ENCODE peak calls at places on chromosomes 6 and 20, in ten cellular contexts. F is AG08396; W is A549; R is epithelial cell of esophagus; S is frontal cortex; B is colonic mucosa; K is renal cortical epithelial cell; M is stimulated activated CD8-positive, alpha-beta memory T cell treated with anti-CD3 and anti-CD28 coated beads, Interleukin-2, amount 100 ng/mL, for 48 hours; A is fibroblast of pulmonary artery; N is activated CD4-positive, alpha-beta T cell treated with anti-CD3 and anti-CD28 coated beads, Interleukin-2, amount 50 U/mL, for 4 hours. I is an unnamed sample.

GRCh38 chr6:3516094-3516493 is 59.2 kb upstream of the SLC22A23 start:
- DNase-seq in F (no peak), W (no peak), R (peak), S (no peak), B (no peak), K (no peak), M (no peak), A (no peak), N (no peak), I (peak)

GRCh38 chr6:41713161-41713649 is 22.2 kb downstream of the TFEB start:
- DNase-seq in F (peak), W (peak), R (peak), S (no peak), B (no peak), K (peak), M (no peak), A (peak), N (no peak), I (no peak)

GRCh38 chr6:30883743-30884520 is at the start of gene DDR1:
- DNase-seq in F (peak), W (peak), R (peak), S (peak), B (peak), K (peak), M (peak), A (peak), N (peak), I (peak)

GRCh38 chr6:45480697-45481415 is 103.1 kb upstream of the SUPT3H start:
- DNase-seq in F (no peak), W (no peak), R (no peak), S (no peak), B (no peak), K (no peak), M (no peak), A (no peak), N (no peak), I (no peak)

GRCh38 chr20:55353206-55353605 is 652.1 kb downstream of the CBLN4 start:
- DNase-seq in F (no peak), W (no peak), R (peak), S (no peak), B (no peak), K (no peak), M (no peak), A (no peak), N (no peak), I (no peak)

GRCh38 chr6:113375950-113376846 is 480.9 kb upstream of the MARCKS start:
- DNase-seq in F (peak), W (no peak), R (peak), S (no peak), B (no peak), K (peak), M (no peak), A (peak), N (no peak), I (no peak)

GRCh38 chr6:161038229-161039003 is 46.8 kb downstream of the MAP3K4 start:
- DNase-seq in F (peak), W (peak), R (peak), S (no peak), B (peak), K (peak), M (no peak), A (peak), N (no peak), I (no peak)

GRCh38 chr6:29887819-29888581 is 54.3 kb upstream of the HLA-A start:
- DNase-seq in F (peak), W (no peak), R (peak), S (peak), B (peak), K (peak), M (peak), A (peak), N (peak), I (peak)

GRCh38 chr6:131250121-131250520 is 114.9 kb downstream of the AKAP7 start:
- DNase-seq in F (peak), W (no peak), R (peak), S (peak), B (peak), K (peak), M (no peak), A (peak), N (no peak), I (peak)

GRCh38 chr6:9657994-9658393 is 756.9 kb downstream of the TFAP2A start:
- DNase-seq in F (no peak), W (no peak), R (peak), S (no peak), B (no peak), K (peak), M (no peak), A (no peak), N (no peak), I (no peak)

GRCh38 chr6:78025501-78025900 is 372.7 kb downstream of the MEI4 start:
- DNase-seq in F (no peak), W (no peak), R (no peak), S (no peak), B (no peak), K (no peak), M (no peak), A (no peak), N (no peak), I (no peak)

GRCh38 chr20:63141531-63141930 is 74.4 kb downstream of the YTHDF1 start:
- DNase-seq in F (no peak), W (no peak), R (no peak), S (no peak), B (no peak), K (no peak), M (no peak), A (no peak), N (no peak), I (no peak)

GRCh38 chr6:122553697-122554096 is 56.5 kb upstream of the PKIB start:
- DNase-seq in F (no peak), W (no peak), R (no peak), S (no peak), B (no peak), K (no peak), M (no peak), A (no peak), N (no peak), I (no peak)

GRCh38 chr6:39102024-39102820 is 12.8 kb downstream of the SAYSD1 start:
- DNase-seq in F (peak), W (no peak), R (peak), S (no peak), B (no peak), K (peak), M (no peak), A (peak), N (no peak), I (peak)

GRCh38 chr6:41586564-41586963 is 40.4 kb downstream of the FOXP4 start:
- DNase-seq in F (no peak), W (no peak), R (no peak), S (no peak), B (no peak), K (no peak), M (no peak), A (no peak), N (no peak), I (no peak)

GRCh38 chr6:107590378-107590777 is 100.5 kb downstream of the SOBP start:
- DNase-seq in F (no peak), W (no peak), R (no peak), S (no peak), B (no peak), K (no peak), M (no peak), A (no peak), N (no peak), I (no peak)

GRCh38 chr6:166938150-166938549 is 18.2 kb downstream of the RNASET2 start:
- DNase-seq in F (no peak), W (no peak), R (no peak), S (no peak), B (no peak), K (no peak), M (no peak), A (no peak), N (no peak), I (no peak)

GRCh38 chr20:54550776-54551396 is 75.5 kb downstream of the DOK5 start:
- DNase-seq in F (no peak), W (no peak), R (no peak), S (no peak), B (no peak), K (no peak), M (no peak), A (peak), N (no peak), I (no peak)

GRCh38 chr6:155448823-155449789 is 6.5 kb downstream of the NOX3 start:
- DNase-seq in F (no peak), W (no peak), R (no peak), S (no peak), B (no peak), K (no peak), M (no peak), A (no peak), N (no peak), I (no peak)

GRCh38 chr6:33061987-33062386 is 11.5 kb downstream of the HLA-DPA1 start:
- DNase-seq in F (no peak), W (no peak), R (no peak), S (no peak), B (no peak), K (peak), M (no peak), A (peak), N (no peak), I (no peak)

GRCh38 chr20:48482790-48483189 is 345.0 kb downstream of the PREX1 start:
- DNase-seq in F (no peak), W (no peak), R (no peak), S (no peak), B (no peak), K (no peak), M (no peak), A (no peak), N (no peak), I (no peak)

GRCh38 chr6:127186889-127187288 is 68.4 kb downstream of the RSPO3 start:
- DNase-seq in F (no peak), W (peak), R (peak), S (no peak), B (peak), K (no peak), M (peak), A (no peak), N (peak), I (peak)

GRCh38 chr20:7361321-7361720 is 578.9 kb downstream of the HAO1 start:
- DNase-seq in F (no peak), W (no peak), R (no peak), S (no peak), B (no peak), K (no peak), M (no peak), A (no peak), N (no peak), I (no peak)